ENCODE peak calls at places on chromosomes 7 and 10, in nine cellular contexts. One of them, this sample, is unnamed.

GRCh38 chr10:33134011-33134751 is 176.2 kb upstream of the ITGB1 start:
- DNase-seq in heart left ventricle: no peak
- DNase-seq in amygdala: no peak
- DNase-seq in stimulated activated naive B cell treated with anti-CD40 and anti-IgM and Interleukin-4, amounts not matched to agents 10 μg/mL and 1 μg/mL and 100 μg/mL, for 72 hours: peak
- DNase-seq in keratinocyte: peak
- DNase-seq in activated T-cell treated with anti-CD3 and anti-CD28 coated beads, Interleukin-2, amount 50 U/mL, for 72 hours: peak
- DNase-seq in progenitor cell of endocrine pancreas: no peak
- DNase-seq in stimulated activated CD8-positive, alpha-beta memory T cell treated with anti-CD3 and anti-CD28 coated beads, Interleukin-12 subunit alpha, Interleukin-12 subunit beta, amount 100 ng/mL, for 1 hour: peak
- DNase-seq in activated CD4-positive, alpha-beta T cell treated with anti-CD3 and anti-CD28 coated beads for 24 hours: peak
- DNase-seq in this sample: no peak

GRCh38 chr10:16811765-16812164 is 5.5 kb downstream of the RSU1 start:
- DNase-seq in heart left ventricle: peak
- DNase-seq in progenitor cell of endocrine pancreas: no peak
- DNase-seq in amygdala: no peak
- DNase-seq in activated T-cell treated with anti-CD3 and anti-CD28 coated beads, Interleukin-2, amount 50 U/mL, for 72 hours: no peak
- DNase-seq in stimulated activated naive B cell treated with anti-CD40 and anti-IgM and Interleukin-4, amounts not matched to agents 10 μg/mL and 1 μg/mL and 100 μg/mL, for 72 hours: no peak
- DNase-seq in stimulated activated CD8-positive, alpha-beta memory T cell treated with anti-CD3 and anti-CD28 coated beads, Interleukin-12 subunit alpha, Interleukin-12 subunit beta, amount 100 ng/mL, for 1 hour: no peak
- DNase-seq in keratinocyte: no peak
- DNase-seq in activated CD4-positive, alpha-beta T cell treated with anti-CD3 and anti-CD28 coated beads for 24 hours: no peak
- DNase-seq in this sample: no peak

GRCh38 chr10:58818889-58819288 is 306.2 kb downstream of the BICC1 start:
- DNase-seq in activated T-cell treated with anti-CD3 and anti-CD28 coated beads, Interleukin-2, amount 50 U/mL, for 72 hours: no peak
- DNase-seq in progenitor cell of endocrine pancreas: no peak
- DNase-seq in amygdala: no peak
- DNase-seq in activated CD4-positive, alpha-beta T cell treated with anti-CD3 and anti-CD28 coated beads for 24 hours: no peak
- DNase-seq in stimulated activated CD8-positive, alpha-beta memory T cell treated with anti-CD3 and anti-CD28 coated beads, Interleukin-12 subunit alpha, Interleukin-12 subunit beta, amount 100 ng/mL, for 1 hour: no peak
- DNase-seq in heart left ventricle: no peak
- DNase-seq in stimulated activated naive B cell treated with anti-CD40 and anti-IgM and Interleukin-4, amounts not matched to agents 10 μg/mL and 1 μg/mL and 100 μg/mL, for 72 hours: no peak
- DNase-seq in keratinocyte: no peak
- DNase-seq in this sample: no peak

GRCh38 chr10:128642502-128642901 is 516.3 kb upstream of the MKI67 start:
- DNase-seq in amygdala: no peak
- DNase-seq in heart left ventricle: no peak
- DNase-seq in activated CD4-positive, alpha-beta T cell treated with anti-CD3 and anti-CD28 coated beads for 24 hours: no peak
- DNase-seq in activated T-cell treated with anti-CD3 and anti-CD28 coated beads, Interleukin-2, amount 50 U/mL, for 72 hours: no peak
- DNase-seq in progenitor cell of endocrine pancreas: no peak
- DNase-seq in stimulated activated naive B cell treated with anti-CD40 and anti-IgM and Interleukin-4, amounts not matched to agents 10 μg/mL and 1 μg/mL and 100 μg/mL, for 72 hours: no peak
- DNase-seq in stimulated activated CD8-positive, alpha-beta memory T cell treated with anti-CD3 and anti-CD28 coated beads, Interleukin-12 subunit alpha, Interleukin-12 subunit beta, amount 100 ng/mL, for 1 hour: no peak
- DNase-seq in keratinocyte: no peak
- DNase-seq in this sample: no peak

GRCh38 chr7:112202819-112203218 is 3.4 kb downstream of the DOCK4 start:
- DNase-seq in stimulated activated naive B cell treated with anti-CD40 and anti-IgM and Interleukin-4, amounts not matched to agents 10 μg/mL and 1 μg/mL and 100 μg/mL, for 72 hours: no peak
- DNase-seq in keratinocyte: no peak
- DNase-seq in activated T-cell treated with anti-CD3 and anti-CD28 coated beads, Interleukin-2, amount 50 U/mL, for 72 hours: peak
- DNase-seq in heart left ventricle: no peak
- DNase-seq in activated CD4-positive, alpha-beta T cell treated with anti-CD3 and anti-CD28 coated beads for 24 hours: no peak
- DNase-seq in stimulated activated CD8-positive, alpha-beta memory T cell treated with anti-CD3 and anti-CD28 coated beads, Interleukin-12 subunit alpha, Interleukin-12 subunit beta, amount 100 ng/mL, for 1 hour: no peak
- DNase-seq in progenitor cell of endocrine pancreas: no peak
- DNase-seq in amygdala: no peak
- DNase-seq in this sample: no peak

GRCh38 chr7:116776610-116777289 is 85.6 kb upstream of the CAPZA2 start:
- DNase-seq in amygdala: no peak
- DNase-seq in stimulated activated CD8-positive, alpha-beta memory T cell treated with anti-CD3 and anti-CD28 coated beads, Interleukin-12 subunit alpha, Interleukin-12 subunit beta, amount 100 ng/mL, for 1 hour: no peak
- DNase-seq in stimulated activated naive B cell treated with anti-CD40 and anti-IgM and Interleukin-4, amounts not matched to agents 10 μg/mL and 1 μg/mL and 100 μg/mL, for 72 hours: no peak
- DNase-seq in heart left ventricle: no peak
- DNase-seq in keratinocyte: peak
- DNase-seq in progenitor cell of endocrine pancreas: no peak
- DNase-seq in activated CD4-positive, alpha-beta T cell treated with anti-CD3 and anti-CD28 coated beads for 24 hours: no peak
- DNase-seq in activated T-cell treated with anti-CD3 and anti-CD28 coated beads, Interleukin-2, amount 50 U/mL, for 72 hours: no peak
- DNase-seq in this sample: no peak

GRCh38 chr10:132257271-132257670 is 50.5 kb downstream of the STK32C start:
- DNase-seq in heart left ventricle: no peak
- DNase-seq in activated T-cell treated with anti-CD3 and anti-CD28 coated beads, Interleukin-2, amount 50 U/mL, for 72 hours: peak
- DNase-seq in keratinocyte: no peak
- DNase-seq in amygdala: no peak
- DNase-seq in stimulated activated CD8-positive, alpha-beta memory T cell treated with anti-CD3 and anti-CD28 coated beads, Interleukin-12 subunit alpha, Interleukin-12 subunit beta, amount 100 ng/mL, for 1 hour: no peak
- DNase-seq in stimulated activated naive B cell treated with anti-CD40 and anti-IgM and Interleukin-4, amounts not matched to agents 10 μg/mL and 1 μg/mL and 100 μg/mL, for 72 hours: no peak
- DNase-seq in activated CD4-positive, alpha-beta T cell treated with anti-CD3 and anti-CD28 coated beads for 24 hours: peak
- DNase-seq in progenitor cell of endocrine pancreas: no peak
- DNase-seq in this sample: no peak

GRCh38 chr10:132204078-132204780 is 17.5 kb downstream of the DPYSL4 start:
- DNase-seq in progenitor cell of endocrine pancreas: no peak
- DNase-seq in stimulated activated naive B cell treated with anti-CD40 and anti-IgM and Interleukin-4, amounts not matched to agents 10 μg/mL and 1 μg/mL and 100 μg/mL, for 72 hours: no peak
- DNase-seq in keratinocyte: no peak
- DNase-seq in activated CD4-positive, alpha-beta T cell treated with anti-CD3 and anti-CD28 coated beads for 24 hours: no peak
- DNase-seq in stimulated activated CD8-positive, alpha-beta memory T cell treated with anti-CD3 and anti-CD28 coated beads, Interleukin-12 subunit alpha, Interleukin-12 subunit beta, amount 100 ng/mL, for 1 hour: no peak
- DNase-seq in activated T-cell treated with anti-CD3 and anti-CD28 coated beads, Interleukin-2, amount 50 U/mL, for 72 hours: no peak
- DNase-seq in heart left ventricle: no peak
- DNase-seq in amygdala: no peak
- DNase-seq in this sample: no peak

GRCh38 chr7:112236597-112236996 is 30.1 kb downstream of the ZNF277 start:
- DNase-seq in amygdala: no peak
- DNase-seq in activated CD4-positive, alpha-beta T cell treated with anti-CD3 and anti-CD28 coated beads for 24 hours: no peak
- DNase-seq in keratinocyte: no peak
- DNase-seq in heart left ventricle: no peak
- DNase-seq in progenitor cell of endocrine pancreas: no peak
- DNase-seq in stimulated activated CD8-positive, alpha-beta memory T cell treated with anti-CD3 and anti-CD28 coated beads, Interleukin-12 subunit alpha, Interleukin-12 subunit beta, amount 100 ng/mL, for 1 hour: no peak
- DNase-seq in activated T-cell treated with anti-CD3 and anti-CD28 coated beads, Interleukin-2, amount 50 U/mL, for 72 hours: no peak
- DNase-seq in stimulated activated naive B cell treated with anti-CD40 and anti-IgM and Interleukin-4, amounts not matched to agents 10 μg/mL and 1 μg/mL and 100 μg/mL, for 72 hours: no peak
- DNase-seq in this sample: no peak

GRCh38 chr10:784759-785538 is 95.5 kb upstream of the DIP2C start:
- DNase-seq in stimulated activated naive B cell treated with anti-CD40 and anti-IgM and Interleukin-4, amounts not matched to agents 10 μg/mL and 1 μg/mL and 100 μg/mL, for 72 hours: no peak
- DNase-seq in activated CD4-positive, alpha-beta T cell treated with anti-CD3 and anti-CD28 coated beads for 24 hours: peak
- DNase-seq in activated T-cell treated with anti-CD3 and anti-CD28 coated beads, Interleukin-2, amount 50 U/mL, for 72 hours: peak
- DNase-seq in stimulated activated CD8-positive, alpha-beta memory T cell treated with anti-CD3 and anti-CD28 coated beads, Interleukin-12 subunit alpha, Interleukin-12 subunit beta, amount 100 ng/mL, for 1 hour: no peak
- DNase-seq in keratinocyte: no peak
- DNase-seq in amygdala: no peak
- DNase-seq in progenitor cell of endocrine pancreas: no peak
- DNase-seq in heart left ventricle: no peak
- DNase-seq in this sample: peak

GRCh38 chr10:58957517-58957916 is 218.9 kb upstream of the PHYHIPL start:
- DNase-seq in heart left ventricle: no peak
- DNase-seq in activated T-cell treated with anti-CD3 and anti-CD28 coated beads, Interleukin-2, amount 50 U/mL, for 72 hours: no peak
- DNase-seq in activated CD4-positive, alpha-beta T cell treated with anti-CD3 and anti-CD28 coated beads for 24 hours: no peak
- DNase-seq in keratinocyte: no peak
- DNase-seq in amygdala: no peak
- DNase-seq in stimulated activated CD8-positive, alpha-beta memory T cell treated with anti-CD3 and anti-CD28 coated beads, Interleukin-12 subunit alpha, Interleukin-12 subunit beta, amount 100 ng/mL, for 1 hour: no peak
- DNase-seq in stimulated activated naive B cell treated with anti-CD40 and anti-IgM and Interleukin-4, amounts not matched to agents 10 μg/mL and 1 μg/mL and 100 μg/mL, for 72 hours: no peak
- DNase-seq in progenitor cell of endocrine pancreas: no peak
- DNase-seq in this sample: no peak

GRCh38 chr7:73364006-73364728 is 36.2 kb downstream of the FKBP6 start:
- DNase-seq in progenitor cell of endocrine pancreas: no peak
- DNase-seq in activated T-cell treated with anti-CD3 and anti-CD28 coated beads, Interleukin-2, amount 50 U/mL, for 72 hours: no peak
- DNase-seq in stimulated activated CD8-positive, alpha-beta memory T cell treated with anti-CD3 and anti-CD28 coated beads, Interleukin-12 subunit alpha, Interleukin-12 subunit beta, amount 100 ng/mL, for 1 hour: no peak
- DNase-seq in keratinocyte: no peak
- DNase-seq in activated CD4-positive, alpha-beta T cell treated with anti-CD3 and anti-CD28 coated beads for 24 hours: no peak
- DNase-seq in amygdala: no peak
- DNase-seq in stimulated activated naive B cell treated with anti-CD40 and anti-IgM and Interleukin-4, amounts not matched to agents 10 μg/mL and 1 μg/mL and 100 μg/mL, for 72 hours: no peak
- DNase-seq in heart left ventricle: no peak
- DNase-seq in this sample: no peak

GRCh38 chr10:99532687-99533495 is at the start of gene NKX2-3:
- DNase-seq in activated CD4-positive, alpha-beta T cell treated with anti-CD3 and anti-CD28 coated beads for 24 hours: peak
- DNase-seq in amygdala: no peak
- DNase-seq in activated T-cell treated with anti-CD3 and anti-CD28 coated beads, Interleukin-2, amount 50 U/mL, for 72 hours: peak
- DNase-seq in stimulated activated naive B cell treated with anti-CD40 and anti-IgM and Interleukin-4, amounts not matched to agents 10 μg/mL and 1 μg/mL and 100 μg/mL, for 72 hours: no peak
- DNase-seq in stimulated activated CD8-positive, alpha-beta memory T cell treated with anti-CD3 and anti-CD28 coated beads, Interleukin-12 subunit alpha, Interleukin-12 subunit beta, amount 100 ng/mL, for 1 hour: no peak
- DNase-seq in keratinocyte: no peak
- DNase-seq in heart left ventricle: no peak
- DNase-seq in progenitor cell of endocrine pancreas: no peak
- DNase-seq in this sample: no peak

GRCh38 chr7:151018421-151019129 is 5.7 kb downstream of the ATG9B start:
- DNase-seq in progenitor cell of endocrine pancreas: no peak
- DNase-seq in stimulated activated naive B cell treated with anti-CD40 and anti-IgM and Interleukin-4, amounts not matched to agents 10 μg/mL and 1 μg/mL and 100 μg/mL, for 72 hours: no peak
- DNase-seq in stimulated activated CD8-positive, alpha-beta memory T cell treated with anti-CD3 and anti-CD28 coated beads, Interleukin-12 subunit alpha, Interleukin-12 subunit beta, amount 100 ng/mL, for 1 hour: no peak
- DNase-seq in heart left ventricle: no peak
- DNase-seq in keratinocyte: no peak
- DNase-seq in activated T-cell treated with anti-CD3 and anti-CD28 coated beads, Interleukin-2, amount 50 U/mL, for 72 hours: peak
- DNase-seq in activated CD4-positive, alpha-beta T cell treated with anti-CD3 and anti-CD28 coated beads for 24 hours: no peak
- DNase-seq in amygdala: no peak
- DNase-seq in this sample: no peak

GRCh38 chr7:69677054-69677847 is 79.0 kb downstream of the AUTS2 start:
- DNase-seq in progenitor cell of endocrine pancreas: no peak
- DNase-seq in heart left ventricle: no peak
- DNase-seq in keratinocyte: no peak
- DNase-seq in activated CD4-positive, alpha-beta T cell treated with anti-CD3 and anti-CD28 coated beads for 24 hours: no peak
- DNase-seq in amygdala: no peak
- DNase-seq in activated T-cell treated with anti-CD3 and anti-CD28 coated beads, Interleukin-2, amount 50 U/mL, for 72 hours: no peak
- DNase-seq in stimulated activated naive B cell treated with anti-CD40 and anti-IgM and Interleukin-4, amounts not matched to agents 10 μg/mL and 1 μg/mL and 100 μg/mL, for 72 hours: no peak
- DNase-seq in stimulated activated CD8-positive, alpha-beta memory T cell treated with anti-CD3 and anti-CD28 coated beads, Interleukin-12 subunit alpha, Interleukin-12 subunit beta, amount 100 ng/mL, for 1 hour: no peak
- DNase-seq in this sample: no peak

GRCh38 chr7:82319674-82320118 is 123.9 kb downstream of the CACNA2D1 start:
- DNase-seq in stimulated activated naive B cell treated with anti-CD40 and anti-IgM and Interleukin-4, amounts not matched to agents 10 μg/mL and 1 μg/mL and 100 μg/mL, for 72 hours: no peak
- DNase-seq in keratinocyte: no peak
- DNase-seq in activated T-cell treated with anti-CD3 and anti-CD28 coated beads, Interleukin-2, amount 50 U/mL, for 72 hours: no peak
- DNase-seq in heart left ventricle: peak
- DNase-seq in activated CD4-positive, alpha-beta T cell treated with anti-CD3 and anti-CD28 coated beads for 24 hours: no peak
- DNase-seq in stimulated activated CD8-positive, alpha-beta memory T cell treated with anti-CD3 and anti-CD28 coated beads, Interleukin-12 subunit alpha, Interleukin-12 subunit beta, amount 100 ng/mL, for 1 hour: no peak
- DNase-seq in amygdala: peak
- DNase-seq in progenitor cell of endocrine pancreas: no peak
- DNase-seq in this sample: peak

GRCh38 chr10:119267384-119267783 is 60.0 kb downstream of the GRK5 start:
- DNase-seq in activated T-cell treated with anti-CD3 and anti-CD28 coated beads, Interleukin-2, amount 50 U/mL, for 72 hours: no peak
- DNase-seq in stimulated activated CD8-positive, alpha-beta memory T cell treated with anti-CD3 and anti-CD28 coated beads, Interleukin-12 subunit alpha, Interleukin-12 subunit beta, amount 100 ng/mL, for 1 hour: no peak
- DNase-seq in stimulated activated naive B cell treated with anti-CD40 and anti-IgM and Interleukin-4, amounts not matched to agents 10 μg/mL and 1 μg/mL and 100 μg/mL, for 72 hours: no peak
- DNase-seq in activated CD4-positive, alpha-beta T cell treated with anti-CD3 and anti-CD28 coated beads for 24 hours: no peak
- DNase-seq in heart left ventricle: no peak
- DNase-seq in progenitor cell of endocrine pancreas: no peak
- DNase-seq in keratinocyte: no peak
- DNase-seq in amygdala: no peak
- DNase-seq in this sample: no peak